ENCODE peak calls at places on chromosome 20, in four cellular contexts. One of them, this sample, is unnamed.

GRCh38 chr20:2301164-2301622 is 5.4 kb downstream of the TGM3 start:
- DNase-seq in H1: no peak
- DNase-seq in SK-N-SH: no peak
- DNase-seq in GM12878: peak
- DNase-seq in this sample: peak

GRCh38 chr20:6180531-6180930 is 57.7 kb upstream of the FERMT1 start:
- DNase-seq in GM12878: no peak
- DNase-seq in H1: no peak
- DNase-seq in SK-N-SH: no peak
- DNase-seq in this sample: no peak

GRCh38 chr20:19609642-19610223 is 148.3 kb upstream of the RIN2 start:
- DNase-seq in GM12878: no peak
- DNase-seq in SK-N-SH: no peak
- DNase-seq in H1: no peak
- DNase-seq in this sample: no peak

GRCh38 chr20:5039255-5039657 is 37.9 kb upstream of the SLC23A2 start:
- DNase-seq in GM12878: peak
- DNase-seq in H1: no peak
- DNase-seq in SK-N-SH: no peak
- DNase-seq in this sample: no peak

GRCh38 chr20:58053391-58054055 is 174.9 kb downstream of the ANKRD60 start:
- DNase-seq in GM12878: no peak
- DNase-seq in SK-N-SH: no peak
- DNase-seq in H1: no peak
- DNase-seq in this sample: no peak

GRCh38 chr20:8646716-8647115 is 422.2 kb upstream of the PLCB4 start:
- DNase-seq in H1: no peak
- DNase-seq in SK-N-SH: no peak
- DNase-seq in GM12878: no peak
- DNase-seq in this sample: no peak

GRCh38 chr20:23925789-23926525 is 46.4 kb upstream of the CST5 start:
- DNase-seq in H1: no peak
- DNase-seq in GM12878: no peak
- DNase-seq in SK-N-SH: no peak
- DNase-seq in this sample: no peak

GRCh38 chr20:58852559-58853271 is at the start of gene GNAS:
- DNase-seq in GM12878: no peak
- DNase-seq in H1: peak
- DNase-seq in SK-N-SH: peak
- DNase-seq in this sample: peak

GRCh38 chr20:10861619-10862018 is 187.8 kb upstream of the JAG1 start:
- DNase-seq in H1: no peak
- DNase-seq in GM12878: no peak
- DNase-seq in SK-N-SH: no peak
- DNase-seq in this sample: no peak

GRCh38 chr20:61086031-61086430 is 166.0 kb upstream of the CDH4 start:
- DNase-seq in SK-N-SH: no peak
- DNase-seq in GM12878: no peak
- DNase-seq in H1: no peak
- DNase-seq in this sample: no peak

GRCh38 chr20:10910535-10911239 is 236.9 kb upstream of the JAG1 start:
- DNase-seq in H1: no peak
- DNase-seq in GM12878: no peak
- DNase-seq in SK-N-SH: no peak
- DNase-seq in this sample: no peak

GRCh38 chr20:56625837-56626236 is 3.3 kb upstream of the TFAP2C start:
- DNase-seq in SK-N-SH: no peak
- DNase-seq in GM12878: no peak
- DNase-seq in H1: no peak
- DNase-seq in this sample: no peak

GRCh38 chr20:53815509-53815908 is 221.9 kb upstream of the ZNF217 start:
- DNase-seq in H1: no peak
- DNase-seq in GM12878: no peak
- DNase-seq in SK-N-SH: no peak
- DNase-seq in this sample: no peak

GRCh38 chr20:22696759-22697158 is 112.4 kb upstream of the FOXA2 start:
- DNase-seq in H1: no peak
- DNase-seq in SK-N-SH: no peak
- DNase-seq in GM12878: no peak
- DNase-seq in this sample: no peak

GRCh38 chr20:29497261-29497671 is 1760.2 kb upstream of the DEFB115 start:
- DNase-seq in SK-N-SH: peak
- DNase-seq in H1: no peak
- DNase-seq in GM12878: no peak
- DNase-seq in this sample: peak

GRCh38 chr20:20691477-20691863 is 21.0 kb downstream of the RALGAPA2 start:
- DNase-seq in GM12878: no peak
- DNase-seq in SK-N-SH: no peak
- DNase-seq in H1: no peak
- DNase-seq in this sample: no peak

GRCh38 chr20:57381596-57382503 is 9.3 kb upstream of the RBM38 start:
- DNase-seq in SK-N-SH: peak
- DNase-seq in GM12878: no peak
- DNase-seq in H1: no peak
- DNase-seq in this sample: peak

GRCh38 chr20:4513720-4514119 is 208.0 kb upstream of the PRND start:
- DNase-seq in SK-N-SH: no peak
- DNase-seq in H1: no peak
- DNase-seq in GM12878: no peak
- DNase-seq in this sample: no peak

GRCh38 chr20:40251284-40251932 is 437.6 kb downstream of the MAFB start:
- DNase-seq in SK-N-SH: peak
- DNase-seq in H1: no peak
- DNase-seq in GM12878: no peak
- DNase-seq in this sample: no peak

GRCh38 chr20:11375966-11376365 is 541.7 kb upstream of the BTBD3 start:
- DNase-seq in H1: no peak
- DNase-seq in SK-N-SH: no peak
- DNase-seq in GM12878: no peak
- DNase-seq in this sample: no peak

GRCh38 chr20:11553603-11554002 is 364.1 kb upstream of the BTBD3 start:
- DNase-seq in SK-N-SH: no peak
- DNase-seq in GM12878: no peak
- DNase-seq in H1: no peak
- DNase-seq in this sample: no peak

GRCh38 chr20:54284928-54285704 is 77.2 kb downstream of the PFDN4 start:
- DNase-seq in H1: no peak
- DNase-seq in SK-N-SH: no peak
- DNase-seq in GM12878: no peak
- DNase-seq in this sample: no peak

GRCh38 chr20:15836634-15837033 is 736.6 kb downstream of the KIF16B start:
- DNase-seq in GM12878: no peak
- DNase-seq in H1: no peak
- DNase-seq in SK-N-SH: no peak
- DNase-seq in this sample: no peak

GRCh38 chr20:37943033-37943432 is 40.1 kb downstream of the VSTM2L start:
- DNase-seq in SK-N-SH: no peak
- DNase-seq in H1: no peak
- DNase-seq in GM12878: no peak
- DNase-seq in this sample: no peak

GRCh38 chr20:59955131-59955796 is 3.0 kb upstream of the CDH26 start:
- DNase-seq in SK-N-SH: no peak
- DNase-seq in GM12878: no peak
- DNase-seq in H1: no peak
- DNase-seq in this sample: peak

GRCh38 chr20:48945840-48946514 is 24.5 kb downstream of the ARFGEF2 start:
- DNase-seq in SK-N-SH: no peak
- DNase-seq in GM12878: no peak
- DNase-seq in H1: no peak
- DNase-seq in this sample: no peak

GRCh38 chr20:5658897-5659296 is 91.3 kb upstream of the SHLD1 start:
- DNase-seq in GM12878: no peak
- DNase-seq in SK-N-SH: no peak
- DNase-seq in H1: no peak
- DNase-seq in this sample: no peak

GRCh38 chr20:38554986-38555385 is 26.0 kb upstream of the ADIG start:
- DNase-seq in SK-N-SH: no peak
- DNase-seq in GM12878: no peak
- DNase-seq in H1: no peak
- DNase-seq in this sample: no peak

GRCh38 chr20:53413188-53413631 is 180.4 kb downstream of the ZNF217 start:
- DNase-seq in SK-N-SH: no peak
- DNase-seq in H1: peak
- DNase-seq in GM12878: peak
- DNase-seq in this sample: peak

GRCh38 chr20:60210779-60211617 is 252.8 kb downstream of the CDH26 start:
- DNase-seq in GM12878: no peak
- DNase-seq in H1: peak
- DNase-seq in SK-N-SH: peak
- DNase-seq in this sample: peak

GRCh38 chr20:10306440-10307358 is 88.1 kb downstream of the SNAP25 start:
- DNase-seq in SK-N-SH: no peak
- DNase-seq in GM12878: no peak
- DNase-seq in H1: no peak
- DNase-seq in this sample: no peak

GRCh38 chr20:39897058-39897457 is 792.0 kb downstream of the MAFB start:
- DNase-seq in H1: no peak
- DNase-seq in SK-N-SH: no peak
- DNase-seq in GM12878: no peak
- DNase-seq in this sample: no peak

GRCh38 chr20:59006167-59006863 is 739 bp downstream of the CTSZ start:
- DNase-seq in H1: no peak
- DNase-seq in GM12878: no peak
- DNase-seq in SK-N-SH: no peak
- DNase-seq in this sample: no peak

GRCh38 chr20:48607544-48607865 is 220.3 kb downstream of the PREX1 start:
- DNase-seq in H1: no peak
- DNase-seq in SK-N-SH: no peak
- DNase-seq in GM12878: no peak
- DNase-seq in this sample: no peak

GRCh38 chr20:1964659-1965405 is 29.0 kb downstream of the PDYN start:
- DNase-seq in GM12878: no peak
- DNase-seq in SK-N-SH: no peak
- DNase-seq in H1: no peak
- DNase-seq in this sample: no peak

GRCh38 chr20:39103732-39104131 is 141.6 kb downstream of the DHX35 start:
- DNase-seq in H1: no peak
- DNase-seq in GM12878: no peak
- DNase-seq in SK-N-SH: no peak
- DNase-seq in this sample: no peak

DNA sequence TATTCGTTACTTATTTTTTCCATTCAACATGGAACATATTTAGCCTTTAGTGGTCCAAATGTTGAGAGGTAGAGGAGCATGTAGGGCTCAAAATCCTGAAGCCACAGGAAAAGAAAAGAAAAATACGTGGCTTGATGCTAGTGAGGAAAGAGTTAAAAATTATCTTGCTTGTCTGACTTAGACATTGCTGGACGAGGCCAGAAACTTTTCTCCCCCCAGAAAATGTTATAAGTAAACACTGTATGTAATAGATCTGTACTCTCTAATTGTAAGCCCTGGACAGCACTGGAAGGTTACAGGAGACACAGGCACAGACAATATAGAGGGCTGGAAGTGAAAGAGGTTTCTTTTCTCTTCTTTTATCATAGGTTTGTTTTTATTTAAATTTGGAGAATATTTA is 165.6 kb downstream of the ZFP64 start:
- DNase-seq in H1: no peak
- DNase-seq in GM12878: no peak
- DNase-seq in SK-N-SH: no peak
- DNase-seq in this sample: no peak
- TF ChIP-seq NRF1 in H1: no peak
- TF ChIP-seq NRF1 in GM12878: no peak
- TF ChIP-seq NRF1 in SK-N-SH: no peak
- TF ChIP-seq NRF1 in this sample: no peak

GRCh38 chr20:17818187-17818586 is 118.4 kb downstream of the BANF2 start:
- DNase-seq in H1: no peak
- DNase-seq in SK-N-SH: no peak
- DNase-seq in GM12878: no peak
- DNase-seq in this sample: no peak
- TF ChIP-seq NRF1 in H1: no peak
- TF ChIP-seq NRF1 in SK-N-SH: no peak
- TF ChIP-seq NRF1 in GM12878: no peak
- TF ChIP-seq NRF1 in this sample: no peak

GRCh38 chr20:46438156-46438750 is 31.8 kb upstream of the ELMO2 start:
- DNase-seq in SK-N-SH: peak
- DNase-seq in H1: peak
- DNase-seq in GM12878: no peak
- DNase-seq in this sample: peak
- TF ChIP-seq NRF1 in SK-N-SH: no peak
- TF ChIP-seq NRF1 in H1: no peak
- TF ChIP-seq NRF1 in GM12878: no peak
- TF ChIP-seq NRF1 in this sample: no peak

GRCh38 chr20:42183147-42183546 is 565.0 kb upstream of the CHD6 start:
- DNase-seq in SK-N-SH: no peak
- DNase-seq in GM12878: no peak
- DNase-seq in H1: no peak
- DNase-seq in this sample: no peak

GRCh38 chr20:42186337-42186736 is 568.2 kb upstream of the CHD6 start:
- DNase-seq in SK-N-SH: no peak
- DNase-seq in H1: no peak
- DNase-seq in GM12878: no peak
- DNase-seq in this sample: no peak

GRCh38 chr20:42179768-42180167 is 561.6 kb upstream of the CHD6 start:
- DNase-seq in H1: no peak
- DNase-seq in GM12878: no peak
- DNase-seq in SK-N-SH: no peak
- DNase-seq in this sample: no peak

GRCh38 chr20:42181064-42181463 is 562.9 kb upstream of the CHD6 start:
- DNase-seq in H1: no peak
- DNase-seq in SK-N-SH: no peak
- DNase-seq in GM12878: no peak
- DNase-seq in this sample: no peak
- TF ChIP-seq NRF1 in H1: no peak
- TF ChIP-seq NRF1 in SK-N-SH: no peak
- TF ChIP-seq NRF1 in GM12878: no peak
- TF ChIP-seq NRF1 in this sample: no peak